ENCODE peak calls at places on chromosomes 1 and 21, in nine cellular contexts. S, V, T, E, H, P, N, W and L are unnamed samples.

GRCh38 chr1:151693057-151693651 is 23.4 kb downstream of the CELF3 start:
- DNase-seq in E (no peak), T (peak; percentile 72), N (peak; percentile 52), V (no peak), S (no peak), P (peak; percentile 18), W (no peak), H (no peak), L (no peak)

GRCh38 chr1:234722904-234723588 is 113.1 kb upstream of the IRF2BP2 start:
- DNase-seq in P (no peak), W (peak; percentile 86), S (peak; percentile 88), T (peak; percentile 56), H (peak; percentile 78), E (peak; percentile 71), N (no peak), V (peak; percentile 73), L (peak; percentile 58)

GRCh38 chr21:45074818-45075605 is 632 bp downstream of the ADARB1 start:
- DNase-seq in H (no peak), N (peak; percentile 65), E (peak; percentile 54), P (no peak), W (no peak), V (no peak), S (peak; percentile 61), T (peak; percentile 82), L (peak; percentile 68)

GRCh38 chr1:200899954-200900867 is 5.5 kb downstream of the INAVA start:
- DNase-seq in N (no peak), W (no peak), T (no peak), P (no peak), S (peak; percentile 36), E (no peak), H (no peak), V (no peak), L (no peak)

GRCh38 chr1:204455063-204455830 is 39.4 kb downstream of the PIK3C2B start:
- DNase-seq in P (no peak), E (no peak), S (no peak), V (no peak), H (no peak), N (no peak), W (no peak), T (no peak), L (no peak)

GRCh38 chr1:230808268-230808872 is 60.0 kb downstream of the C1orf198 start:
- DNase-seq in P (no peak), H (no peak), N (no peak), T (no peak), E (no peak), V (no peak), W (no peak), S (no peak), L (no peak)

GRCh38 chr1:182615468-182616129 is 11.4 kb upstream of the RGS16 start:
- DNase-seq in P (no peak), E (no peak), S (peak; percentile 84), H (peak; percentile 70), W (no peak), V (no peak), T (peak; percentile 38), N (peak; percentile 29), L (peak; percentile 62)

GRCh38 chr1:198700396-198700795 is 61.6 kb downstream of the PTPRC start:
- DNase-seq in S (no peak), W (no peak), H (no peak), T (no peak), P (no peak), E (no peak), N (no peak), V (no peak), L (no peak)

GRCh38 chr1:64934115-64934880 is 32.1 kb downstream of the JAK1 start:
- DNase-seq in S (no peak), N (no peak), H (peak; percentile 31), P (no peak), T (no peak), V (no peak), W (peak; percentile 21), E (no peak), L (no peak)

GRCh38 chr1:61980561-61980960 is 214.1 kb upstream of the L1TD1 start:
- DNase-seq in N (no peak), T (peak; percentile 11), E (no peak), S (no peak), H (no peak), P (no peak), W (no peak), V (no peak), L (no peak)

GRCh38 chr21:41547111-41547510 is 39.2 kb upstream of the TMPRSS2 start:
- DNase-seq in W (no peak), H (no peak), P (no peak), V (no peak), E (no peak), T (no peak), N (no peak), S (no peak), L (no peak)

GRCh38 chr21:41754481-41754891 is 12.4 kb downstream of the RIPK4 start:
- DNase-seq in T (no peak), E (no peak), W (no peak), N (peak; percentile 42), H (no peak), P (no peak), S (peak; percentile 38), V (no peak), L (no peak)

GRCh38 chr1:151401860-151402259 is 2.5 kb downstream of the PSMB4 start:
- DNase-seq in E (no peak), V (no peak), T (no peak), S (no peak), N (no peak), W (no peak), P (no peak), H (no peak), L (no peak)

GRCh38 chr1:229094476-229095311 is 176.2 kb upstream of the RAB4A start:
- DNase-seq in W (no peak), T (no peak), N (no peak), V (no peak), P (no peak), E (no peak), H (no peak), S (no peak), L (peak; percentile 22)

GRCh38 chr1:236795757-236796719 is 946 bp downstream of the MTR start:
- DNase-seq in P (no peak), S (no peak), H (no peak), W (no peak), E (peak; percentile 63), T (peak; percentile 23), V (no peak), N (peak; percentile 34), L (no peak)

GRCh38 chr1:77683836-77684148 is 1.3 kb upstream of the ZZZ3 start:
- DNase-seq in W (no peak), E (no peak), V (no peak), N (no peak), T (no peak), H (no peak), S (no peak), P (no peak), L (no peak)
- H3K4me1 ChIP-seq in W (peaks cover 39% of the 10 kb centered on the region), E (no peaks in the 10 kb centered on the region), V (peaks cover 42% of the 10 kb centered on the region), N (peaks cover 22% of the 10 kb centered on the region), T (peaks cover 16% of the 10 kb centered on the region), H (peaks cover 29% of the 10 kb centered on the region), S (peaks cover 2% of the 10 kb centered on the region), P (peaks cover 23% of the 10 kb centered on the region), L (no peaks in the 10 kb centered on the region)

GRCh38 chr1:4397196-4397595 is 257.2 kb upstream of the AJAP1 start:
- DNase-seq in S (no peak), E (no peak), W (no peak), V (no peak), H (no peak), P (no peak), T (no peak), N (no peak), L (no peak)

GRCh38 chr1:4394366-4394765 is 260.0 kb upstream of the AJAP1 start:
- DNase-seq in N (no peak), E (no peak), V (no peak), T (no peak), P (no peak), W (no peak), H (no peak), S (no peak), L (no peak)

GRCh38 chr1:4396571-4396970 is 257.8 kb upstream of the AJAP1 start:
- DNase-seq in S (no peak), V (no peak), P (no peak), H (no peak), E (no peak), N (no peak), T (no peak), W (no peak), L (no peak)

GRCh38 chr1:4395676-4396075 is 258.7 kb upstream of the AJAP1 start:
- DNase-seq in H (no peak), N (no peak), S (no peak), T (no peak), E (no peak), V (no peak), W (no peak), P (no peak), L (no peak)

DNA sequence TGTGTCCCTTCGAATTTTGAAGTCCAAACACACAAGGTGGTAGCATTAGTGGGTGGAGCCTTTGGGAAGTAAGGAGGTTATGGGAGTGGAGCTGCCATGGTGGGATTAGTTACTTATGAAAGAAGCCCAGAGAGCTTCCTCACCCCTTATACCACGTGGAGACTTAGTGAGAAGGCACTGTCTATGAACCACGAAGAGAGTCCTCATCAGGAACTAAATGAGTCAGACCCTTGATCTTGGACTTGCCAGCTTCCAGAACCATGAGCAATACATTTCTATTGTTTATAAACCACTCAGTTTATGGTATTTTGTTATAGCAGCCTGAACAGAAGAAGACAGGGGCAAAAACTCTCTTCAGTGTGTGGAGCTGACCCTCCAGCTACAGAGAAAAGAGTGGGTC is 259.3 kb upstream of the AJAP1 start:
- DNase-seq in P (no peak), W (no peak), N (no peak), T (no peak), E (no peak), H (no peak), S (no peak), V (no peak), L (no peak)
- H3K4me1 ChIP-seq in P (no peaks in the 10 kb centered on the region), W (no peaks in the 10 kb centered on the region), N (no peaks in the 10 kb centered on the region), T (no peaks in the 10 kb centered on the region), E (no peaks in the 10 kb centered on the region), H (no peaks in the 10 kb centered on the region), S (no peaks in the 10 kb centered on the region), V (no peaks in the 10 kb centered on the region), L (no peaks in the 10 kb centered on the region)

GRCh38 chr1:75014250-75014649 is 119.9 kb upstream of the LHX8 start:
- DNase-seq in N (no peak), P (no peak), W (no peak), S (no peak), E (no peak), H (no peak), V (no peak), T (no peak), L (no peak)
- H3K4me1 ChIP-seq in N (no peaks in the 10 kb centered on the region), P (no peaks in the 10 kb centered on the region), W (no peaks in the 10 kb centered on the region), S (no peaks in the 10 kb centered on the region), E (no peaks in the 10 kb centered on the region), H (no peaks in the 10 kb centered on the region), V (no peaks in the 10 kb centered on the region), T (no peaks in the 10 kb centered on the region), L (no peaks in the 10 kb centered on the region)

DNA sequence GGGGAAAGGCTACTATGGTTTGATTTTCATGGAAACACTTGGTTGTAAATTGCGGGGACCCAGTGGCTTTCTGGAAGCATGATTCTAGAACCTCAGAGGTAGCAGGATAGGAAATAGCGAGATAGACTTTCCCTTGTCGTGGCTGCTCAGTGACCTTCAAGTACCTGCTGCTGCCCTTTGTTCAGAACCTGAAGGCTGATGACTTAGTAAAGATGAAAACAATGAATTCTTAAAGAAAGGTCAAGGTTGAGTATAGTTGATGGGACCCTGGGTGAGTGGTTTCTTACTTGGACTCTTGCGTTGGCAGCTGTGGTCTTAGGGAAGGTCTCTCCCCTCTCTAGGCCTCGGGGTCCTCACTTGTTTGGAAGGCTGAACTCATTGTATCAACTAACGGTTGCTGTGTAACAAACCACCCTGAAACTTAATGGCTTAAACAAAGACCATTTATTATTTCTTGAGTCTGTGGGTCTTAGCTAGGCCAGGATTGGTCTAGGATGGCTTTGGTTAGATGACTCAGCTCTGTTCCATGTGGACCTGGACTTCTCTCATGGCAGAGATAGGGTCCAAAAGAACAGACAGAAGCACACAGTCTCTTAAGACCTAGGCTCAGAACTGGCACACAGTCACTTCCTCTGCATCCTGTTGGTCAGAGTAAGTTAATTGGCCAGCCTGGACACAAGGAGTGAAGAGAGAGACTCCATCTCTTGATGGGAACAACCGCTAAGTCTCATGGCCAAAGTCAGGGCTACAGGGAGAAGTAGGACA is 89.2 kb upstream of the SELENON start:
- DNase-seq in N (no peak), T (no peak), W (no peak), H (no peak), V (no peak), E (no peak), S (peak; percentile 13), P (no peak), L (no peak)
- H3K4me1 ChIP-seq in N (peaks cover 47% of the 10 kb centered on the region), T (peaks cover 18% of the 10 kb centered on the region), W (peaks cover 62% of the 10 kb centered on the region), H (peaks cover 13% of the 10 kb centered on the region), V (peaks cover 25% of the 10 kb centered on the region), E (no peaks in the 10 kb centered on the region), S (peaks cover 4% of the 10 kb centered on the region), P (no peaks in the 10 kb centered on the region), L (peaks cover 18% of the 10 kb centered on the region)